ENCODE peak calls at places on chromosomes 3 and 15, in eight cellular contexts. One of them, this sample, is unnamed.

GRCh38 chr3:30112904-30113484 is 493.4 kb upstream of the TGFBR2 start:
- DNase-seq in EH: peak
- DNase-seq in activated CD8-positive, alpha-beta memory T cell treated with anti-CD3 and anti-CD28 coated beads, Interleukin-2, amount 10 ng/mL, durations not matched to agents 7 days and 5 days: no peak
- DNase-seq in left cardiac atrium: no peak
- DNase-seq in stimulated activated CD8-positive, alpha-beta memory T cell treated with anti-CD3 and anti-CD28 coated beads, Interleukin-15, amount 100 ng/mL, for 1 hour: no peak
- DNase-seq in fibroblast of lung: peak
- DNase-seq in NCI-H748 treated with DMSO at 0.1 percent for 48 hours: peak
- DNase-seq in activated T-helper 1 cell treated with anti-CD3 and anti-CD28 coated beads, Interleukin-2, amount 50 U/mL, for 16 hours: no peak
- DNase-seq in this sample: no peak

GRCh38 chr15:59537384-59537783 is 74.2 kb upstream of the GCNT3 start:
- DNase-seq in EH: no peak
- DNase-seq in activated CD8-positive, alpha-beta memory T cell treated with anti-CD3 and anti-CD28 coated beads, Interleukin-2, amount 10 ng/mL, durations not matched to agents 7 days and 5 days: no peak
- DNase-seq in left cardiac atrium: no peak
- DNase-seq in stimulated activated CD8-positive, alpha-beta memory T cell treated with anti-CD3 and anti-CD28 coated beads, Interleukin-15, amount 100 ng/mL, for 1 hour: no peak
- DNase-seq in fibroblast of lung: no peak
- DNase-seq in NCI-H748 treated with DMSO at 0.1 percent for 48 hours: no peak
- DNase-seq in activated T-helper 1 cell treated with anti-CD3 and anti-CD28 coated beads, Interleukin-2, amount 50 U/mL, for 16 hours: no peak
- DNase-seq in this sample: no peak

GRCh38 chr3:12993022-12993622 is 80.1 kb downstream of the IQSEC1 start:
- DNase-seq in EH: peak
- DNase-seq in activated CD8-positive, alpha-beta memory T cell treated with anti-CD3 and anti-CD28 coated beads, Interleukin-2, amount 10 ng/mL, durations not matched to agents 7 days and 5 days: no peak
- DNase-seq in left cardiac atrium: peak
- DNase-seq in stimulated activated CD8-positive, alpha-beta memory T cell treated with anti-CD3 and anti-CD28 coated beads, Interleukin-15, amount 100 ng/mL, for 1 hour: no peak
- DNase-seq in fibroblast of lung: peak
- DNase-seq in NCI-H748 treated with DMSO at 0.1 percent for 48 hours: no peak
- DNase-seq in activated T-helper 1 cell treated with anti-CD3 and anti-CD28 coated beads, Interleukin-2, amount 50 U/mL, for 16 hours: no peak
- DNase-seq in this sample: no peak

GRCh38 chr3:108157275-108157674 is 64.9 kb downstream of the IFT57 start:
- DNase-seq in EH: no peak
- DNase-seq in activated CD8-positive, alpha-beta memory T cell treated with anti-CD3 and anti-CD28 coated beads, Interleukin-2, amount 10 ng/mL, durations not matched to agents 7 days and 5 days: no peak
- DNase-seq in left cardiac atrium: no peak
- DNase-seq in stimulated activated CD8-positive, alpha-beta memory T cell treated with anti-CD3 and anti-CD28 coated beads, Interleukin-15, amount 100 ng/mL, for 1 hour: no peak
- DNase-seq in fibroblast of lung: no peak
- DNase-seq in NCI-H748 treated with DMSO at 0.1 percent for 48 hours: no peak
- DNase-seq in activated T-helper 1 cell treated with anti-CD3 and anti-CD28 coated beads, Interleukin-2, amount 50 U/mL, for 16 hours: no peak
- DNase-seq in this sample: no peak

GRCh38 chr3:42591811-42592210 is 1.2 kb downstream of the SS18L2 start:
- DNase-seq in EH: no peak
- DNase-seq in activated CD8-positive, alpha-beta memory T cell treated with anti-CD3 and anti-CD28 coated beads, Interleukin-2, amount 10 ng/mL, durations not matched to agents 7 days and 5 days: no peak
- DNase-seq in left cardiac atrium: no peak
- DNase-seq in stimulated activated CD8-positive, alpha-beta memory T cell treated with anti-CD3 and anti-CD28 coated beads, Interleukin-15, amount 100 ng/mL, for 1 hour: no peak
- DNase-seq in fibroblast of lung: no peak
- DNase-seq in NCI-H748 treated with DMSO at 0.1 percent for 48 hours: no peak
- DNase-seq in activated T-helper 1 cell treated with anti-CD3 and anti-CD28 coated beads, Interleukin-2, amount 50 U/mL, for 16 hours: no peak
- DNase-seq in this sample: no peak

GRCh38 chr15:69303337-69304175 is 4.8 kb downstream of the PAQR5 start:
- DNase-seq in EH: peak
- DNase-seq in activated CD8-positive, alpha-beta memory T cell treated with anti-CD3 and anti-CD28 coated beads, Interleukin-2, amount 10 ng/mL, durations not matched to agents 7 days and 5 days: no peak
- DNase-seq in left cardiac atrium: no peak
- DNase-seq in stimulated activated CD8-positive, alpha-beta memory T cell treated with anti-CD3 and anti-CD28 coated beads, Interleukin-15, amount 100 ng/mL, for 1 hour: no peak
- DNase-seq in fibroblast of lung: peak
- DNase-seq in NCI-H748 treated with DMSO at 0.1 percent for 48 hours: no peak
- DNase-seq in activated T-helper 1 cell treated with anti-CD3 and anti-CD28 coated beads, Interleukin-2, amount 50 U/mL, for 16 hours: no peak
- DNase-seq in this sample: no peak

GRCh38 chr3:48432411-48433371 is 2.8 kb upstream of the PLXNB1 start:
- DNase-seq in EH: peak
- DNase-seq in activated CD8-positive, alpha-beta memory T cell treated with anti-CD3 and anti-CD28 coated beads, Interleukin-2, amount 10 ng/mL, durations not matched to agents 7 days and 5 days: no peak
- DNase-seq in left cardiac atrium: no peak
- DNase-seq in stimulated activated CD8-positive, alpha-beta memory T cell treated with anti-CD3 and anti-CD28 coated beads, Interleukin-15, amount 100 ng/mL, for 1 hour: no peak
- DNase-seq in fibroblast of lung: peak
- DNase-seq in NCI-H748 treated with DMSO at 0.1 percent for 48 hours: no peak
- DNase-seq in activated T-helper 1 cell treated with anti-CD3 and anti-CD28 coated beads, Interleukin-2, amount 50 U/mL, for 16 hours: no peak
- DNase-seq in this sample: no peak

GRCh38 chr3:61684386-61684785 is 123.0 kb downstream of the PTPRG start:
- DNase-seq in EH: no peak
- DNase-seq in activated CD8-positive, alpha-beta memory T cell treated with anti-CD3 and anti-CD28 coated beads, Interleukin-2, amount 10 ng/mL, durations not matched to agents 7 days and 5 days: no peak
- DNase-seq in left cardiac atrium: no peak
- DNase-seq in stimulated activated CD8-positive, alpha-beta memory T cell treated with anti-CD3 and anti-CD28 coated beads, Interleukin-15, amount 100 ng/mL, for 1 hour: no peak
- DNase-seq in fibroblast of lung: no peak
- DNase-seq in NCI-H748 treated with DMSO at 0.1 percent for 48 hours: no peak
- DNase-seq in activated T-helper 1 cell treated with anti-CD3 and anti-CD28 coated beads, Interleukin-2, amount 50 U/mL, for 16 hours: no peak
- DNase-seq in this sample: no peak

GRCh38 chr15:77013786-77014136 is 18.8 kb downstream of the PSTPIP1 start:
- DNase-seq in EH: no peak
- DNase-seq in activated CD8-positive, alpha-beta memory T cell treated with anti-CD3 and anti-CD28 coated beads, Interleukin-2, amount 10 ng/mL, durations not matched to agents 7 days and 5 days: peak
- DNase-seq in left cardiac atrium: no peak
- DNase-seq in stimulated activated CD8-positive, alpha-beta memory T cell treated with anti-CD3 and anti-CD28 coated beads, Interleukin-15, amount 100 ng/mL, for 1 hour: peak
- DNase-seq in fibroblast of lung: no peak
- DNase-seq in NCI-H748 treated with DMSO at 0.1 percent for 48 hours: no peak
- DNase-seq in activated T-helper 1 cell treated with anti-CD3 and anti-CD28 coated beads, Interleukin-2, amount 50 U/mL, for 16 hours: peak
- DNase-seq in this sample: peak

GRCh38 chr15:73648027-73648295 is 14.8 kb upstream of the NPTN start:
- DNase-seq in EH: no peak
- DNase-seq in activated CD8-positive, alpha-beta memory T cell treated with anti-CD3 and anti-CD28 coated beads, Interleukin-2, amount 10 ng/mL, durations not matched to agents 7 days and 5 days: no peak
- DNase-seq in left cardiac atrium: no peak
- DNase-seq in stimulated activated CD8-positive, alpha-beta memory T cell treated with anti-CD3 and anti-CD28 coated beads, Interleukin-15, amount 100 ng/mL, for 1 hour: no peak
- DNase-seq in fibroblast of lung: no peak
- DNase-seq in NCI-H748 treated with DMSO at 0.1 percent for 48 hours: no peak
- DNase-seq in activated T-helper 1 cell treated with anti-CD3 and anti-CD28 coated beads, Interleukin-2, amount 50 U/mL, for 16 hours: no peak
- DNase-seq in this sample: no peak

GRCh38 chr3:142353571-142353970 is 94.3 kb downstream of the XRN1 start:
- DNase-seq in EH: peak
- DNase-seq in activated CD8-positive, alpha-beta memory T cell treated with anti-CD3 and anti-CD28 coated beads, Interleukin-2, amount 10 ng/mL, durations not matched to agents 7 days and 5 days: no peak
- DNase-seq in left cardiac atrium: no peak
- DNase-seq in stimulated activated CD8-positive, alpha-beta memory T cell treated with anti-CD3 and anti-CD28 coated beads, Interleukin-15, amount 100 ng/mL, for 1 hour: no peak
- DNase-seq in fibroblast of lung: peak
- DNase-seq in NCI-H748 treated with DMSO at 0.1 percent for 48 hours: no peak
- DNase-seq in activated T-helper 1 cell treated with anti-CD3 and anti-CD28 coated beads, Interleukin-2, amount 50 U/mL, for 16 hours: no peak
- DNase-seq in this sample: no peak

GRCh38 chr15:82999905-83000671 is 11.4 kb downstream of the C15orf40 start:
- DNase-seq in EH: peak
- DNase-seq in activated CD8-positive, alpha-beta memory T cell treated with anti-CD3 and anti-CD28 coated beads, Interleukin-2, amount 10 ng/mL, durations not matched to agents 7 days and 5 days: peak
- DNase-seq in left cardiac atrium: no peak
- DNase-seq in stimulated activated CD8-positive, alpha-beta memory T cell treated with anti-CD3 and anti-CD28 coated beads, Interleukin-15, amount 100 ng/mL, for 1 hour: no peak
- DNase-seq in fibroblast of lung: peak
- DNase-seq in NCI-H748 treated with DMSO at 0.1 percent for 48 hours: peak
- DNase-seq in activated T-helper 1 cell treated with anti-CD3 and anti-CD28 coated beads, Interleukin-2, amount 50 U/mL, for 16 hours: no peak
- DNase-seq in this sample: no peak

GRCh38 chr3:135930243-135930642 is 35.3 kb upstream of the PPP2R3A start:
- DNase-seq in EH: peak
- DNase-seq in activated CD8-positive, alpha-beta memory T cell treated with anti-CD3 and anti-CD28 coated beads, Interleukin-2, amount 10 ng/mL, durations not matched to agents 7 days and 5 days: no peak
- DNase-seq in left cardiac atrium: no peak
- DNase-seq in stimulated activated CD8-positive, alpha-beta memory T cell treated with anti-CD3 and anti-CD28 coated beads, Interleukin-15, amount 100 ng/mL, for 1 hour: no peak
- DNase-seq in fibroblast of lung: no peak
- DNase-seq in NCI-H748 treated with DMSO at 0.1 percent for 48 hours: no peak
- DNase-seq in activated T-helper 1 cell treated with anti-CD3 and anti-CD28 coated beads, Interleukin-2, amount 50 U/mL, for 16 hours: no peak
- DNase-seq in this sample: no peak

GRCh38 chr15:97981758-97982157 is 21.3 kb downstream of the ARRDC4 start:
- DNase-seq in EH: no peak
- DNase-seq in activated CD8-positive, alpha-beta memory T cell treated with anti-CD3 and anti-CD28 coated beads, Interleukin-2, amount 10 ng/mL, durations not matched to agents 7 days and 5 days: no peak
- DNase-seq in left cardiac atrium: no peak
- DNase-seq in stimulated activated CD8-positive, alpha-beta memory T cell treated with anti-CD3 and anti-CD28 coated beads, Interleukin-15, amount 100 ng/mL, for 1 hour: no peak
- DNase-seq in fibroblast of lung: no peak
- DNase-seq in NCI-H748 treated with DMSO at 0.1 percent for 48 hours: no peak
- DNase-seq in activated T-helper 1 cell treated with anti-CD3 and anti-CD28 coated beads, Interleukin-2, amount 50 U/mL, for 16 hours: no peak
- DNase-seq in this sample: no peak

GRCh38 chr15:91193059-91193715 is 93.1 kb downstream of the SV2B start:
- DNase-seq in EH: no peak
- DNase-seq in activated CD8-positive, alpha-beta memory T cell treated with anti-CD3 and anti-CD28 coated beads, Interleukin-2, amount 10 ng/mL, durations not matched to agents 7 days and 5 days: no peak
- DNase-seq in left cardiac atrium: no peak
- DNase-seq in stimulated activated CD8-positive, alpha-beta memory T cell treated with anti-CD3 and anti-CD28 coated beads, Interleukin-15, amount 100 ng/mL, for 1 hour: no peak
- DNase-seq in fibroblast of lung: no peak
- DNase-seq in NCI-H748 treated with DMSO at 0.1 percent for 48 hours: no peak
- DNase-seq in activated T-helper 1 cell treated with anti-CD3 and anti-CD28 coated beads, Interleukin-2, amount 50 U/mL, for 16 hours: no peak
- DNase-seq in this sample: no peak

GRCh38 chr15:97978408-97979130 is 18.1 kb downstream of the ARRDC4 start:
- DNase-seq in EH: peak
- DNase-seq in activated CD8-positive, alpha-beta memory T cell treated with anti-CD3 and anti-CD28 coated beads, Interleukin-2, amount 10 ng/mL, durations not matched to agents 7 days and 5 days: no peak
- DNase-seq in left cardiac atrium: no peak
- DNase-seq in stimulated activated CD8-positive, alpha-beta memory T cell treated with anti-CD3 and anti-CD28 coated beads, Interleukin-15, amount 100 ng/mL, for 1 hour: no peak
- DNase-seq in fibroblast of lung: peak
- DNase-seq in NCI-H748 treated with DMSO at 0.1 percent for 48 hours: no peak
- DNase-seq in activated T-helper 1 cell treated with anti-CD3 and anti-CD28 coated beads, Interleukin-2, amount 50 U/mL, for 16 hours: no peak
- DNase-seq in this sample: no peak

GRCh38 chr15:39361497-39361896 is 219.4 kb upstream of the THBS1 start:
- DNase-seq in EH: peak
- DNase-seq in activated CD8-positive, alpha-beta memory T cell treated with anti-CD3 and anti-CD28 coated beads, Interleukin-2, amount 10 ng/mL, durations not matched to agents 7 days and 5 days: no peak
- DNase-seq in left cardiac atrium: no peak
- DNase-seq in stimulated activated CD8-positive, alpha-beta memory T cell treated with anti-CD3 and anti-CD28 coated beads, Interleukin-15, amount 100 ng/mL, for 1 hour: no peak
- DNase-seq in fibroblast of lung: peak
- DNase-seq in NCI-H748 treated with DMSO at 0.1 percent for 48 hours: no peak
- DNase-seq in activated T-helper 1 cell treated with anti-CD3 and anti-CD28 coated beads, Interleukin-2, amount 50 U/mL, for 16 hours: no peak
- DNase-seq in this sample: no peak

GRCh38 chr3:60742606-60743145 is 508.6 kb downstream of the FHIT start:
- DNase-seq in EH: peak
- DNase-seq in activated CD8-positive, alpha-beta memory T cell treated with anti-CD3 and anti-CD28 coated beads, Interleukin-2, amount 10 ng/mL, durations not matched to agents 7 days and 5 days: no peak
- DNase-seq in left cardiac atrium: peak
- DNase-seq in stimulated activated CD8-positive, alpha-beta memory T cell treated with anti-CD3 and anti-CD28 coated beads, Interleukin-15, amount 100 ng/mL, for 1 hour: no peak
- DNase-seq in fibroblast of lung: peak
- DNase-seq in NCI-H748 treated with DMSO at 0.1 percent for 48 hours: peak
- DNase-seq in activated T-helper 1 cell treated with anti-CD3 and anti-CD28 coated beads, Interleukin-2, amount 50 U/mL, for 16 hours: no peak
- DNase-seq in this sample: no peak

GRCh38 chr15:31468911-31469800 is 142.5 kb downstream of the KLF13 start:
- DNase-seq in EH: no peak
- DNase-seq in activated CD8-positive, alpha-beta memory T cell treated with anti-CD3 and anti-CD28 coated beads, Interleukin-2, amount 10 ng/mL, durations not matched to agents 7 days and 5 days: no peak
- DNase-seq in left cardiac atrium: no peak
- DNase-seq in stimulated activated CD8-positive, alpha-beta memory T cell treated with anti-CD3 and anti-CD28 coated beads, Interleukin-15, amount 100 ng/mL, for 1 hour: no peak
- DNase-seq in fibroblast of lung: no peak
- DNase-seq in NCI-H748 treated with DMSO at 0.1 percent for 48 hours: no peak
- DNase-seq in activated T-helper 1 cell treated with anti-CD3 and anti-CD28 coated beads, Interleukin-2, amount 50 U/mL, for 16 hours: no peak
- DNase-seq in this sample: no peak

GRCh38 chr3:58691997-58692396 is 25.4 kb upstream of the FAM3D start:
- DNase-seq in EH: peak
- DNase-seq in activated CD8-positive, alpha-beta memory T cell treated with anti-CD3 and anti-CD28 coated beads, Interleukin-2, amount 10 ng/mL, durations not matched to agents 7 days and 5 days: no peak
- DNase-seq in left cardiac atrium: no peak
- DNase-seq in stimulated activated CD8-positive, alpha-beta memory T cell treated with anti-CD3 and anti-CD28 coated beads, Interleukin-15, amount 100 ng/mL, for 1 hour: no peak
- DNase-seq in fibroblast of lung: peak
- DNase-seq in NCI-H748 treated with DMSO at 0.1 percent for 48 hours: no peak
- DNase-seq in activated T-helper 1 cell treated with anti-CD3 and anti-CD28 coated beads, Interleukin-2, amount 50 U/mL, for 16 hours: no peak
- DNase-seq in this sample: no peak

GRCh38 chr15:62739082-62739481 is 303.5 kb upstream of the TPM1 start:
- DNase-seq in EH: peak
- DNase-seq in activated CD8-positive, alpha-beta memory T cell treated with anti-CD3 and anti-CD28 coated beads, Interleukin-2, amount 10 ng/mL, durations not matched to agents 7 days and 5 days: no peak
- DNase-seq in left cardiac atrium: no peak
- DNase-seq in stimulated activated CD8-positive, alpha-beta memory T cell treated with anti-CD3 and anti-CD28 coated beads, Interleukin-15, amount 100 ng/mL, for 1 hour: no peak
- DNase-seq in fibroblast of lung: peak
- DNase-seq in NCI-H748 treated with DMSO at 0.1 percent for 48 hours: no peak
- DNase-seq in activated T-helper 1 cell treated with anti-CD3 and anti-CD28 coated beads, Interleukin-2, amount 50 U/mL, for 16 hours: no peak
- DNase-seq in this sample: no peak

GRCh38 chr3:108114423-108115065 is 23.7 kb upstream of the CD47 start:
- DNase-seq in EH: no peak
- DNase-seq in activated CD8-positive, alpha-beta memory T cell treated with anti-CD3 and anti-CD28 coated beads, Interleukin-2, amount 10 ng/mL, durations not matched to agents 7 days and 5 days: no peak
- DNase-seq in left cardiac atrium: no peak
- DNase-seq in stimulated activated CD8-positive, alpha-beta memory T cell treated with anti-CD3 and anti-CD28 coated beads, Interleukin-15, amount 100 ng/mL, for 1 hour: no peak
- DNase-seq in fibroblast of lung: no peak
- DNase-seq in NCI-H748 treated with DMSO at 0.1 percent for 48 hours: no peak
- DNase-seq in activated T-helper 1 cell treated with anti-CD3 and anti-CD28 coated beads, Interleukin-2, amount 50 U/mL, for 16 hours: no peak
- DNase-seq in this sample: no peak

GRCh38 chr15:90291679-90292356 is 26.3 kb downstream of the NGRN start:
- DNase-seq in EH: peak
- DNase-seq in activated CD8-positive, alpha-beta memory T cell treated with anti-CD3 and anti-CD28 coated beads, Interleukin-2, amount 10 ng/mL, durations not matched to agents 7 days and 5 days: peak
- DNase-seq in left cardiac atrium: no peak
- DNase-seq in stimulated activated CD8-positive, alpha-beta memory T cell treated with anti-CD3 and anti-CD28 coated beads, Interleukin-15, amount 100 ng/mL, for 1 hour: no peak
- DNase-seq in fibroblast of lung: no peak
- DNase-seq in NCI-H748 treated with DMSO at 0.1 percent for 48 hours: no peak
- DNase-seq in activated T-helper 1 cell treated with anti-CD3 and anti-CD28 coated beads, Interleukin-2, amount 50 U/mL, for 16 hours: no peak
- DNase-seq in this sample: no peak

GRCh38 chr3:40780801-40781406 is 256.1 kb downstream of the ZNF621 start:
- DNase-seq in EH: peak
- DNase-seq in activated CD8-positive, alpha-beta memory T cell treated with anti-CD3 and anti-CD28 coated beads, Interleukin-2, amount 10 ng/mL, durations not matched to agents 7 days and 5 days: no peak
- DNase-seq in left cardiac atrium: peak
- DNase-seq in stimulated activated CD8-positive, alpha-beta memory T cell treated with anti-CD3 and anti-CD28 coated beads, Interleukin-15, amount 100 ng/mL, for 1 hour: no peak
- DNase-seq in fibroblast of lung: peak
- DNase-seq in NCI-H748 treated with DMSO at 0.1 percent for 48 hours: no peak
- DNase-seq in activated T-helper 1 cell treated with anti-CD3 and anti-CD28 coated beads, Interleukin-2, amount 50 U/mL, for 16 hours: no peak
- DNase-seq in this sample: no peak

GRCh38 chr3:131025500-131025899 is 1.1 kb downstream of the ASTE1 start:
- DNase-seq in EH: no peak
- DNase-seq in activated CD8-positive, alpha-beta memory T cell treated with anti-CD3 and anti-CD28 coated beads, Interleukin-2, amount 10 ng/mL, durations not matched to agents 7 days and 5 days: no peak
- DNase-seq in left cardiac atrium: no peak
- DNase-seq in stimulated activated CD8-positive, alpha-beta memory T cell treated with anti-CD3 and anti-CD28 coated beads, Interleukin-15, amount 100 ng/mL, for 1 hour: no peak
- DNase-seq in fibroblast of lung: no peak
- DNase-seq in NCI-H748 treated with DMSO at 0.1 percent for 48 hours: no peak
- DNase-seq in activated T-helper 1 cell treated with anti-CD3 and anti-CD28 coated beads, Interleukin-2, amount 50 U/mL, for 16 hours: no peak
- DNase-seq in this sample: no peak

GRCh38 chr3:127041264-127041820 is 58.4 kb downstream of the PLXNA1 start:
- DNase-seq in EH: no peak
- DNase-seq in activated CD8-positive, alpha-beta memory T cell treated with anti-CD3 and anti-CD28 coated beads, Interleukin-2, amount 10 ng/mL, durations not matched to agents 7 days and 5 days: no peak
- DNase-seq in left cardiac atrium: peak
- DNase-seq in stimulated activated CD8-positive, alpha-beta memory T cell treated with anti-CD3 and anti-CD28 coated beads, Interleukin-15, amount 100 ng/mL, for 1 hour: no peak
- DNase-seq in fibroblast of lung: no peak
- DNase-seq in NCI-H748 treated with DMSO at 0.1 percent for 48 hours: no peak
- DNase-seq in activated T-helper 1 cell treated with anti-CD3 and anti-CD28 coated beads, Interleukin-2, amount 50 U/mL, for 16 hours: no peak
- DNase-seq in this sample: no peak

GRCh38 chr3:10557250-10557649 is 51.9 kb upstream of the ATP2B2 start:
- DNase-seq in EH: no peak
- DNase-seq in activated CD8-positive, alpha-beta memory T cell treated with anti-CD3 and anti-CD28 coated beads, Interleukin-2, amount 10 ng/mL, durations not matched to agents 7 days and 5 days: peak
- DNase-seq in left cardiac atrium: no peak
- DNase-seq in stimulated activated CD8-positive, alpha-beta memory T cell treated with anti-CD3 and anti-CD28 coated beads, Interleukin-15, amount 100 ng/mL, for 1 hour: no peak
- DNase-seq in fibroblast of lung: no peak
- DNase-seq in NCI-H748 treated with DMSO at 0.1 percent for 48 hours: no peak
- DNase-seq in activated T-helper 1 cell treated with anti-CD3 and anti-CD28 coated beads, Interleukin-2, amount 50 U/mL, for 16 hours: no peak
- DNase-seq in this sample: no peak

GRCh38 chr3:9600597-9600996 is 47.0 kb upstream of the LHFPL4 start:
- DNase-seq in EH: no peak
- DNase-seq in activated CD8-positive, alpha-beta memory T cell treated with anti-CD3 and anti-CD28 coated beads, Interleukin-2, amount 10 ng/mL, durations not matched to agents 7 days and 5 days: no peak
- DNase-seq in left cardiac atrium: peak
- DNase-seq in stimulated activated CD8-positive, alpha-beta memory T cell treated with anti-CD3 and anti-CD28 coated beads, Interleukin-15, amount 100 ng/mL, for 1 hour: no peak
- DNase-seq in fibroblast of lung: peak
- DNase-seq in NCI-H748 treated with DMSO at 0.1 percent for 48 hours: no peak
- DNase-seq in activated T-helper 1 cell treated with anti-CD3 and anti-CD28 coated beads, Interleukin-2, amount 50 U/mL, for 16 hours: no peak
- DNase-seq in this sample: no peak

GRCh38 chr3:179163503-179163902 is 15.3 kb downstream of the PIK3CA start:
- DNase-seq in EH: no peak
- DNase-seq in activated CD8-positive, alpha-beta memory T cell treated with anti-CD3 and anti-CD28 coated beads, Interleukin-2, amount 10 ng/mL, durations not matched to agents 7 days and 5 days: no peak
- DNase-seq in left cardiac atrium: no peak
- DNase-seq in stimulated activated CD8-positive, alpha-beta memory T cell treated with anti-CD3 and anti-CD28 coated beads, Interleukin-15, amount 100 ng/mL, for 1 hour: no peak
- DNase-seq in fibroblast of lung: no peak
- DNase-seq in NCI-H748 treated with DMSO at 0.1 percent for 48 hours: no peak
- DNase-seq in activated T-helper 1 cell treated with anti-CD3 and anti-CD28 coated beads, Interleukin-2, amount 50 U/mL, for 16 hours: no peak
- DNase-seq in this sample: no peak

GRCh38 chr3:190694335-190695001 is 168.0 kb downstream of the GMNC start:
- DNase-seq in EH: no peak
- DNase-seq in activated CD8-positive, alpha-beta memory T cell treated with anti-CD3 and anti-CD28 coated beads, Interleukin-2, amount 10 ng/mL, durations not matched to agents 7 days and 5 days: no peak
- DNase-seq in left cardiac atrium: no peak
- DNase-seq in stimulated activated CD8-positive, alpha-beta memory T cell treated with anti-CD3 and anti-CD28 coated beads, Interleukin-15, amount 100 ng/mL, for 1 hour: no peak
- DNase-seq in fibroblast of lung: no peak
- DNase-seq in NCI-H748 treated with DMSO at 0.1 percent for 48 hours: no peak
- DNase-seq in activated T-helper 1 cell treated with anti-CD3 and anti-CD28 coated beads, Interleukin-2, amount 50 U/mL, for 16 hours: no peak
- DNase-seq in this sample: no peak

GRCh38 chr15:64430000-64430735 is 30.2 kb upstream of the ZNF609 start:
- DNase-seq in EH: peak
- DNase-seq in activated CD8-positive, alpha-beta memory T cell treated with anti-CD3 and anti-CD28 coated beads, Interleukin-2, amount 10 ng/mL, durations not matched to agents 7 days and 5 days: peak
- DNase-seq in left cardiac atrium: peak
- DNase-seq in stimulated activated CD8-positive, alpha-beta memory T cell treated with anti-CD3 and anti-CD28 coated beads, Interleukin-15, amount 100 ng/mL, for 1 hour: no peak
- DNase-seq in fibroblast of lung: peak
- DNase-seq in NCI-H748 treated with DMSO at 0.1 percent for 48 hours: no peak
- DNase-seq in activated T-helper 1 cell treated with anti-CD3 and anti-CD28 coated beads, Interleukin-2, amount 50 U/mL, for 16 hours: peak
- DNase-seq in this sample: no peak

This sample was measured in stimulated activated naive B cell treated with anti-CD40 and anti-IgM and Interleukin-4, amounts not matched to agents 10 μg/mL and 1 μg/mL and 100 μg/mL, for 72 hours.